ENCODE peak calls at places on chromosome 7, in seven cellular contexts. M is CD8-positive, alpha-beta T cell; Q is PC-3; E is ovary; D is SJSA1; F is H1; Y is IMR-90. A is an unnamed sample. For H3K4me1, the result is how much of the 10 kb centered on the place peaks cover.

GRCh38 chr7:49172639-49173038 is 248.3 kb downstream of the CDC14C start:
- DNase-seq in E (no peak), Y (no peak), D (no peak), Q (no peak), F (no peak), M (no peak), A (no peak)

GRCh38 chr7:123770378-123770777 is 21.6 kb upstream of the WASL start:
- DNase-seq in F (no peak), M (no peak), Y (no peak), E (no peak), Q (peak), D (no peak), A (no peak)

GRCh38 chr7:26993816-26994810 is 101.7 kb downstream of the HOXA1 start:
- DNase-seq in Y (peak), Q (no peak), F (no peak), D (no peak), M (no peak), E (no peak), A (no peak)

GRCh38 chr7:7183833-7184463 is 1.6 kb downstream of the C1GALT1 start:
- DNase-seq in E (no peak), D (no peak), F (no peak), Q (peak), M (no peak), Y (no peak), A (no peak)

GRCh38 chr7:47991270-47991669 is 11.9 kb upstream of the HUS1 start:
- DNase-seq in Q (no peak), M (no peak), E (no peak), F (no peak), Y (no peak), D (no peak), A (no peak)

GRCh38 chr7:134804854-134805253 is 25.4 kb downstream of the CALD1 start:
- DNase-seq in M (no peak), Q (no peak), E (no peak), Y (peak), D (no peak), F (no peak), A (no peak)

GRCh38 chr7:135684134-135684533 is 21.8 kb downstream of the STMP1 start:
- DNase-seq in E (no peak), M (no peak), D (no peak), Q (no peak), F (no peak), Y (peak), A (no peak)

GRCh38 chr7:77799078-77799964 is 748 bp downstream of the PHTF2 start:
- DNase-seq in M (no peak), F (no peak), Y (peak), Q (peak), D (peak), E (peak), A (peak)

GRCh38 chr7:110754649-110755048 is 336.3 kb upstream of the LRRN3 start:
- DNase-seq in D (no peak), Q (no peak), M (no peak), E (no peak), F (no peak), Y (no peak), A (no peak)

GRCh38 chr7:116173051-116174028 is 37.0 kb upstream of the TES start:
- DNase-seq in Q (peak), M (no peak), Y (peak), F (no peak), E (no peak), D (no peak), A (no peak)

GRCh38 chr7:55193245-55193644 is 171.9 kb upstream of the LANCL2 start:
- DNase-seq in M (no peak), Y (peak), E (no peak), D (peak), Q (no peak), F (no peak), A (no peak)

GRCh38 chr7:133763241-133763640 is 363.9 kb upstream of the LRGUK start:
- DNase-seq in Y (no peak), Q (no peak), M (no peak), E (no peak), D (no peak), F (no peak), A (no peak)

GRCh38 chr7:143492799-143493568 is 15.3 kb downstream of the TAS2R41 start:
- DNase-seq in D (no peak), M (no peak), Y (peak), E (no peak), Q (no peak), F (no peak), A (no peak)

GRCh38 chr7:81672872-81673271 is 97.0 kb downstream of the HGF start:
- DNase-seq in Y (no peak), Q (no peak), M (no peak), E (no peak), F (no peak), D (no peak), A (no peak)

GRCh38 chr7:113955157-113955556 is 36.3 kb upstream of the PPP1R3A start:
- DNase-seq in F (no peak), E (no peak), Y (no peak), D (no peak), Q (no peak), M (no peak), A (no peak)

GRCh38 chr7:46809886-46810285 is 772.0 kb downstream of the TNS3 start:
- DNase-seq in D (no peak), F (no peak), Q (no peak), M (no peak), Y (no peak), E (no peak), A (no peak)

GRCh38 chr7:13980474-13980873 is 9.0 kb downstream of the ETV1 start:
- DNase-seq in Y (no peak), M (no peak), F (no peak), D (no peak), E (no peak), Q (no peak), A (no peak)

GRCh38 chr7:30906014-30906413 is 5.6 kb upstream of the AQP1 start:
- DNase-seq in D (no peak), Y (no peak), F (no peak), M (no peak), E (no peak), Q (no peak), A (peak)

GRCh38 chr7:105808703-105809590 is 67.5 kb downstream of the ATXN7L1 start:
- DNase-seq in Q (peak), D (peak), F (no peak), Y (peak), E (no peak), M (peak), A (peak)

GRCh38 chr7:105336009-105336408 is 52.7 kb downstream of the SRPK2 start:
- DNase-seq in M (no peak), F (no peak), Y (peak), Q (peak), D (no peak), E (no peak), A (no peak)

GRCh38 chr7:145986248-145986874 is 130.2 kb upstream of the CNTNAP2 start:
- DNase-seq in M (no peak), E (no peak), Q (peak), Y (no peak), F (no peak), D (no peak), A (no peak)

GRCh38 chr7:133633055-133633454 is 380.2 kb downstream of the EXOC4 start:
- DNase-seq in Q (peak), Y (peak), E (no peak), M (no peak), D (no peak), F (no peak), A (no peak)

GRCh38 chr7:139618482-139619366 is 95.2 kb downstream of the CLEC2L start:
- DNase-seq in F (no peak), Y (peak), Q (peak), E (peak), M (peak), D (peak), A (no peak)

GRCh38 chr7:79293655-79294142 is 159.8 kb downstream of the MAGI2 start:
- DNase-seq in D (peak), Q (peak), M (no peak), E (no peak), Y (peak), F (no peak), A (peak)

GRCh38 chr7:47940482-47941001 is 7.7 kb downstream of the PKD1L1 start:
- DNase-seq in F (no peak), E (no peak), D (peak), Y (peak), Q (no peak), M (no peak), A (no peak)

GRCh38 chr7:155963356-155963755 is 151.1 kb upstream of the SHH start:
- DNase-seq in D (no peak), Q (no peak), Y (no peak), F (no peak), M (no peak), E (no peak), A (no peak)

GRCh38 chr7:38398725-38399321 is 125.4 kb upstream of the TARP start:
- DNase-seq in Q (peak), E (peak), M (no peak), D (no peak), Y (peak), F (no peak), A (peak)

GRCh38 chr7:128136215-128136597 is 104.9 kb upstream of the LEP start:
- DNase-seq in E (no peak), Y (no peak), Q (no peak), D (no peak), F (no peak), M (no peak), A (no peak)

GRCh38 chr7:117283371-117283770 is 39.5 kb downstream of the WNT2 start:
- DNase-seq in F (no peak), Y (peak), E (no peak), Q (peak), M (no peak), D (peak), A (no peak)

GRCh38 chr7:26649388-26649787 is 215.0 kb downstream of the SKAP2 start:
- DNase-seq in E (no peak), D (no peak), Q (no peak), M (no peak), Y (no peak), F (no peak), A (no peak)

GRCh38 chr7:72099784-72100183 is 312.4 kb downstream of the CALN1 start:
- DNase-seq in Y (no peak), Q (no peak), D (no peak), F (no peak), E (no peak), M (no peak), A (no peak)

GRCh38 chr7:15228891-15229290 is 326.3 kb upstream of the DGKB start:
- DNase-seq in Q (no peak), D (no peak), M (no peak), Y (no peak), E (no peak), F (no peak), A (no peak)

GRCh38 chr7:78125884-78126283 is 327.3 kb downstream of the PHTF2 start:
- DNase-seq in Q (peak), F (no peak), E (no peak), D (no peak), Y (peak), M (no peak), A (no peak)

GRCh38 chr7:56091591-56091990 is 1.2 kb downstream of the PHKG1 start:
- DNase-seq in D (no peak), E (peak), Y (no peak), F (no peak), Q (no peak), M (no peak), A (no peak)

GRCh38 chr7:101168412-101169049 is 3.2 kb upstream of the VGF start:
- DNase-seq in Q (no peak), Y (no peak), F (no peak), E (no peak), D (no peak), M (no peak), A (no peak)
- H3K4me1 ChIP-seq in Q (under half), Y (under half), F (under half), E (under half), D (half or more), M (half or more), A (half or more)

GRCh38 chr7:102410123-102410522 is 14.0 kb downstream of the PRKRIP1 start:
- DNase-seq in F (no peak), Q (no peak), M (no peak), Y (no peak), D (no peak), E (no peak), A (no peak)
- H3K4me1 ChIP-seq in F (under half), Q (under half), M (under half), Y (under half), D (under half), E (under half), A (under half)

DNA sequence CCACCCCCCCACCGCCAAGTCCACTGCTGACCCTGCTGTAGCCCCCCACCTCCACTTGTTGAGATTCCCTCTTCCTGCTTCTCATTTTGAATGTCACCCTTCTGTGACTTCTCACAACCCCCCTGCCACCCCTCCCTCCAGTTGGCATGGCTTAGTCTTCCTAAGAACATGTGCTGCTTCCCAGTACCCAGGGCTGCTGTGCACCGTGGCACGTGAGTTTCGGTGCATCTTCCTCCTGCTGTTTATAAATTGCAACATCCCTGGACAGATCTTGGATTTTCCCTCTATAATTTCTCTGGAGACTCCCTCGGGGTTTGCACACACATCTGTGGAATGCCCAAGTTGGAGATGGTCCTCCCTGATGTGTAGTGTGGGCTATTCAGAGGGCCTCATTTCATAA is 52.8 kb downstream of the IKZF1 start:
- DNase-seq in Y (no peak), F (no peak), E (no peak), D (no peak), Q (no peak), M (no peak), A (no peak)
- H3K4me1 ChIP-seq in Y (under half), F (under half), E (under half), D (under half), Q (under half), M (half or more), A (under half)

GRCh38 chr7:99938296-99938695 is 8.9 kb upstream of the GJC3 start:
- DNase-seq in Y (no peak), E (no peak), M (no peak), D (no peak), Q (no peak), F (no peak), A (no peak)
- H3K4me1 ChIP-seq in Y (under half), E (under half), M (under half), D (under half), Q (under half), F (under half), A (under half)

DNA sequence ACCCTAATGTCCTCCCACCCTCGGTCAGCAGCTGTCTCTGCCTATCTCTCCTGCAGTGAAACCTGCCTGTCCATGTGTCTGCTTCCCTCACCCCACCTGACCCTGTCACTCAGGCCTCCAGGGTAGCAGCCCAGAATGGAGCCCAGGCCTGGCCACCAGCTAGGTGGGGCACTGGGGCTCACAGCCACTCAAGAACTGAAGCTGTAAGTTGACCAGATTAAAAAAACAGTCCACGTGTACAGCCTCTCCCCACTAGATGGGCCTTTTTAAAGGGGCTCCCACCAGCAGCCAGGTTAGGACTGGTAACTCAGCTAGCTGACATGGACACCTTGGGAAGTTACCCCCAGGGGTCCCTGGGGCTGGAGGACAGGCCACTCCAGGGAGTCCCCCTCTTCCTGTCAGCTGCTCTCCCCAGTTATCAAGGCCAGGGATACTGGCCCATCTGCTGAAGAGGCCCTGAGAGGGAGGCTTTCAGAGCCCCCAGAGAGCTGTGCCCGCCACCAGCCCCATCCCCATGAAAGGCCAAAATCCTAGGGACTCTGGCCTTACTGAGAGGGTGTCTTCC is 1.4 kb downstream of the SMARCD3 start:
- DNase-seq in F (no peak), E (no peak), Y (no peak), M (no peak), D (no peak), Q (no peak), A (no peak)
- H3K4me1 ChIP-seq in F (under half), E (under half), Y (under half), M (half or more), D (under half), Q (under half), A (half or more)

GRCh38 chr7:28149291-28150101 is 31.1 kb downstream of the JAZF1 start:
- DNase-seq in Y (no peak), E (no peak), F (no peak), Q (peak), D (no peak), M (no peak), A (no peak)
- H3K4me1 ChIP-seq in Y (under half), E (under half), F (under half), Q (under half), D (under half), M (under half), A (under half)

GRCh38 chr7:815284-816216 is 16.7 kb upstream of the SUN1 start:
- DNase-seq in E (peak), D (no peak), Y (no peak), M (no peak), Q (peak), F (peak), A (peak)
- H3K4me1 ChIP-seq in E (under half), D (under half), Y (under half), M (under half), Q (under half), F (under half), A (under half)